ENCODE peak calls at places on chromosome 5, in ten cellular contexts. P, W, S, R, F, T, M, I, C and U are unnamed samples. For H3K36me3, the result is how much of the 10 kb centered on the place peaks cover.

GRCh38 chr5:83199126-83199525 is 121.8 kb downstream of the XRCC4 start:
- DNase-seq in I (no peak), S (no peak), C (no peak), R (no peak), M (no peak), W (no peak), P (no peak), F (no peak), T (no peak), U (no peak)

GRCh38 chr5:111742595-111742994 is 14.4 kb downstream of the NREP start:
- DNase-seq in T (peak), R (peak), M (no peak), P (no peak), W (no peak), F (peak), S (no peak), I (no peak), C (no peak), U (no peak)

GRCh38 chr5:114377050-114377844 is 15.4 kb downstream of the KCNN2 start:
- DNase-seq in P (no peak), S (no peak), M (no peak), W (no peak), T (no peak), C (no peak), R (no peak), F (no peak), I (no peak), U (no peak)

GRCh38 chr5:103402861-103403260 is 144.3 kb downstream of the MACIR start:
- DNase-seq in F (no peak), C (no peak), W (no peak), R (no peak), S (no peak), P (no peak), M (no peak), T (peak), I (no peak), U (no peak)

GRCh38 chr5:171424726-171425125 is 5.3 kb downstream of the FGF18 start:
- DNase-seq in W (no peak), T (no peak), S (peak), I (no peak), C (peak), M (peak), F (no peak), P (no peak), R (no peak), U (peak)

GRCh38 chr5:58013542-58014258 is 446.2 kb downstream of the PLK2 start:
- DNase-seq in S (no peak), P (no peak), M (no peak), I (no peak), T (no peak), W (no peak), C (no peak), R (no peak), F (no peak), U (no peak)

GRCh38 chr5:181260720-181261319 is at the start of gene TRIM52:
- DNase-seq in R (peak), I (peak), S (peak), C (peak), M (peak), P (peak), W (peak), T (peak), F (peak), U (peak)

GRCh38 chr5:125408582-125409069 is 662.2 kb upstream of the ZNF608 start:
- DNase-seq in M (no peak), S (no peak), F (peak), C (no peak), I (no peak), R (peak), T (no peak), W (no peak), P (no peak), U (peak)

GRCh38 chr5:136810198-136810823 is 445.0 kb upstream of the TRPC7 start:
- DNase-seq in I (no peak), W (no peak), P (no peak), F (no peak), M (no peak), T (no peak), S (no peak), C (no peak), R (no peak), U (peak)

GRCh38 chr5:132098151-132098594 is 24.6 kb downstream of the CSF2 start:
- DNase-seq in M (no peak), T (no peak), P (no peak), I (no peak), C (no peak), F (no peak), W (no peak), R (no peak), S (no peak), U (no peak)

GRCh38 chr5:110951373-110951791 is 120.1 kb upstream of the TSLP start:
- DNase-seq in P (no peak), R (no peak), M (no peak), C (no peak), W (no peak), I (no peak), S (no peak), F (no peak), T (no peak), U (peak)

GRCh38 chr5:92518318-92518913 is 1062.6 kb downstream of the NR2F1-AS1 start:
- DNase-seq in M (no peak), W (no peak), C (no peak), I (no peak), S (peak), R (no peak), P (no peak), T (peak), F (peak), U (no peak)

GRCh38 chr5:161201558-161201957 is 345.0 kb downstream of the GABRB2 start:
- DNase-seq in W (no peak), I (no peak), P (no peak), T (no peak), F (no peak), S (no peak), R (no peak), C (no peak), M (no peak), U (no peak)

GRCh38 chr5:56523779-56524178 is 290.6 kb upstream of the ANKRD55 start:
- DNase-seq in W (no peak), S (no peak), T (no peak), M (no peak), I (no peak), R (no peak), P (no peak), C (no peak), F (no peak), U (no peak)

GRCh38 chr5:14208071-14209021 is 65.2 kb downstream of the TRIO start:
- DNase-seq in S (no peak), I (no peak), R (no peak), W (no peak), M (no peak), F (peak), T (no peak), P (no peak), C (no peak), U (no peak)

GRCh38 chr5:115840825-115841224 is 540 bp downstream of the ATG12 start:
- DNase-seq in T (no peak), R (no peak), P (no peak), S (peak), M (no peak), I (no peak), C (no peak), W (no peak), F (no peak), U (no peak)

GRCh38 chr5:132475939-132476852 is 14.4 kb downstream of the IRF1 start:
- DNase-seq in W (no peak), C (no peak), R (no peak), T (peak), P (no peak), F (no peak), M (peak), I (no peak), S (no peak), U (no peak)

GRCh38 chr5:105899726-105900125 is 1771.0 kb downstream of the EFNA5 start:
- DNase-seq in W (no peak), I (no peak), R (no peak), F (no peak), S (no peak), T (no peak), M (no peak), C (no peak), P (no peak), U (no peak)

GRCh38 chr5:98031496-98031895 is 742.0 kb upstream of the RGMB start:
- DNase-seq in S (no peak), R (no peak), M (no peak), F (no peak), C (no peak), I (no peak), T (no peak), W (no peak), P (no peak), U (no peak)

GRCh38 chr5:142713151-142713706 is 27.3 kb upstream of the FGF1 start:
- DNase-seq in C (peak), M (peak), P (peak), I (peak), S (peak), R (peak), F (peak), W (peak), T (peak), U (peak)

GRCh38 chr5:131640043-131640856 is 5.2 kb upstream of the RAPGEF6 start:
- DNase-seq in F (no peak), M (no peak), C (no peak), W (no peak), I (no peak), P (no peak), R (no peak), S (no peak), T (no peak), U (no peak)

GRCh38 chr5:80125962-80126480 is 90.9 kb downstream of the THBS4 start:
- DNase-seq in I (no peak), W (no peak), P (no peak), S (no peak), M (no peak), T (no peak), F (no peak), R (no peak), C (no peak), U (no peak)

GRCh38 chr5:156124713-156125112 is 202.3 kb upstream of the SGCD start:
- DNase-seq in C (no peak), T (no peak), F (no peak), P (no peak), W (no peak), I (no peak), S (no peak), M (no peak), R (no peak), U (no peak)

GRCh38 chr5:78640622-78641021 is 8.0 kb downstream of the LHFPL2 start:
- DNase-seq in P (no peak), R (no peak), T (no peak), C (no peak), F (no peak), W (no peak), M (no peak), I (no peak), S (no peak), U (no peak)

GRCh38 chr5:5494489-5495402 is 72.3 kb downstream of the ICE1 start:
- DNase-seq in M (no peak), I (peak), C (no peak), T (peak), R (no peak), P (peak), F (peak), S (peak), W (peak), U (no peak)

GRCh38 chr5:39461007-39461682 is 36.4 kb upstream of the DAB2 start:
- DNase-seq in F (peak), M (no peak), S (no peak), I (no peak), C (no peak), P (no peak), T (no peak), R (no peak), W (no peak), U (no peak)

GRCh38 chr5:33474004-33474403 is 33.2 kb downstream of the TARS1 start:
- DNase-seq in P (no peak), R (no peak), S (no peak), T (no peak), C (no peak), M (no peak), I (no peak), W (no peak), F (no peak), U (no peak)
- H3K36me3 ChIP-seq in P (half or more), R (half or more), S (under half), T (under half), C (under half), M (half or more), I (half or more), W (half or more), F (under half), U (under half)

GRCh38 chr5:478355-478981 is 35.5 kb downstream of the EXOC3 start:
- DNase-seq in I (no peak), S (no peak), R (no peak), P (no peak), C (no peak), F (no peak), T (no peak), W (no peak), M (no peak), U (no peak)
- H3K4me3 ChIP-seq in I (no peak), S (no peak), R (no peak), P (no peak), C (no peak), F (no peak), T (no peak), W (no peak), M (no peak), U (no peak)

GRCh38 chr5:150538007-150538917 is 30.3 kb downstream of the NDST1 start:
- DNase-seq in P (no peak), M (no peak), T (no peak), F (no peak), W (peak), R (no peak), S (no peak), I (no peak), C (no peak), U (no peak)
- H3K36me3 ChIP-seq in P (half or more), M (half or more), T (under half), F (under half), W (half or more), R (under half), S (half or more), I (half or more), C (half or more), U (under half)

GRCh38 chr5:140356878-140357730 is 2.9 kb upstream of the SLC4A9 start:
- DNase-seq in M (no peak), W (no peak), F (no peak), C (no peak), I (no peak), T (no peak), S (no peak), R (no peak), P (no peak), U (no peak)
- H3K4me3 ChIP-seq in M (no peak), W (peak), F (no peak), C (no peak), I (no peak), T (no peak), S (no peak), R (no peak), P (no peak), U (no peak)

GRCh38 chr5:139133237-139133636 is 64.9 kb downstream of the SIL1 start:
- DNase-seq in T (no peak), P (no peak), F (no peak), R (no peak), C (no peak), I (no peak), W (no peak), S (no peak), M (no peak), U (no peak)
- H3K36me3 ChIP-seq in T (under half), P (under half), F (under half), R (under half), C (under half), I (under half), W (under half), S (under half), M (under half), U (under half)